ENCODE peak calls at places on chromosomes 1 and 21, in five cellular contexts. One of them, this sample, is unnamed.

GRCh38 chr1:45172015-45172414 is 34.4 kb downstream of the ZSWIM5 start:
- DNase-seq in A549: peak; percentile 12
- DNase-seq in breast epithelium: no peak
- DNase-seq in thoracic aorta: no peak
- DNase-seq in body of pancreas: peak; percentile 41
- DNase-seq in this sample: no peak

GRCh38 chr1:214187152-214187900 is 93.6 kb upstream of the SMYD2 start:
- DNase-seq in A549: no peak
- DNase-seq in breast epithelium: no peak
- DNase-seq in thoracic aorta: no peak
- DNase-seq in body of pancreas: no peak
- DNase-seq in this sample: peak; percentile 61

GRCh38 chr21:38474124-38474523 is 24.2 kb downstream of the ERG start:
- DNase-seq in A549: no peak
- DNase-seq in breast epithelium: no peak
- DNase-seq in thoracic aorta: no peak
- DNase-seq in body of pancreas: no peak
- DNase-seq in this sample: no peak

GRCh38 chr1:15975358-15975804 is 520 bp downstream of the ZBTB17 start:
- DNase-seq in A549: peak; percentile 33
- DNase-seq in breast epithelium: no peak
- DNase-seq in thoracic aorta: peak; percentile 23
- DNase-seq in body of pancreas: no peak
- DNase-seq in this sample: peak; percentile 65

GRCh38 chr1:221781102-221781744 is 39.3 kb upstream of the DUSP10 start:
- DNase-seq in A549: no peak
- DNase-seq in breast epithelium: no peak
- DNase-seq in thoracic aorta: no peak
- DNase-seq in body of pancreas: no peak
- DNase-seq in this sample: no peak

GRCh38 chr1:228445867-228446584 is 29.4 kb upstream of the TRIM17 start:
- DNase-seq in A549: peak; percentile 70
- DNase-seq in breast epithelium: no peak
- DNase-seq in thoracic aorta: no peak
- DNase-seq in body of pancreas: no peak
- DNase-seq in this sample: peak; percentile 37

GRCh38 chr1:235610157-235610556 is 39.4 kb downstream of the GNG4 start:
- DNase-seq in A549: no peak
- DNase-seq in breast epithelium: no peak
- DNase-seq in thoracic aorta: no peak
- DNase-seq in body of pancreas: no peak
- DNase-seq in this sample: no peak

GRCh38 chr1:72435025-72435424 is 152.7 kb upstream of the NEGR1 start:
- DNase-seq in A549: no peak
- DNase-seq in breast epithelium: no peak
- DNase-seq in thoracic aorta: no peak
- DNase-seq in body of pancreas: no peak
- DNase-seq in this sample: no peak

GRCh38 chr1:233217832-233218231 is 77.7 kb downstream of the PCNX2 start:
- DNase-seq in A549: no peak
- DNase-seq in breast epithelium: no peak
- DNase-seq in thoracic aorta: no peak
- DNase-seq in body of pancreas: no peak
- DNase-seq in this sample: no peak

GRCh38 chr1:235601087-235601486 is 48.5 kb downstream of the GNG4 start:
- DNase-seq in A549: no peak
- DNase-seq in breast epithelium: no peak
- DNase-seq in thoracic aorta: no peak
- DNase-seq in body of pancreas: peak; percentile 13
- DNase-seq in this sample: peak; percentile 28

GRCh38 chr1:198387587-198387986 is 152.9 kb downstream of the ATP6V1G3 start:
- DNase-seq in A549: no peak
- DNase-seq in breast epithelium: no peak
- DNase-seq in thoracic aorta: no peak
- DNase-seq in body of pancreas: no peak
- DNase-seq in this sample: no peak

GRCh38 chr1:229148041-229148671 is 122.8 kb upstream of the RAB4A start:
- DNase-seq in A549: no peak
- DNase-seq in breast epithelium: no peak
- DNase-seq in thoracic aorta: no peak
- DNase-seq in body of pancreas: peak; percentile 58
- DNase-seq in this sample: peak; percentile 72

GRCh38 chr1:108117908-108118902 is 81.9 kb downstream of the SLC25A24 start:
- DNase-seq in A549: no peak
- DNase-seq in breast epithelium: no peak
- DNase-seq in thoracic aorta: no peak
- DNase-seq in body of pancreas: no peak
- DNase-seq in this sample: peak; percentile 24

GRCh38 chr1:205817988-205818387 is 5.0 kb upstream of the SLC41A1 start:
- DNase-seq in A549: no peak
- DNase-seq in breast epithelium: no peak
- DNase-seq in thoracic aorta: no peak
- DNase-seq in body of pancreas: no peak
- DNase-seq in this sample: no peak

GRCh38 chr1:40781614-40781971 is 2.0 kb upstream of the KCNQ4 start:
- DNase-seq in A549: no peak
- DNase-seq in breast epithelium: no peak
- DNase-seq in thoracic aorta: no peak
- DNase-seq in body of pancreas: no peak
- DNase-seq in this sample: no peak

GRCh38 chr1:232684331-232685105 is 54.6 kb upstream of the SIPA1L2 start:
- DNase-seq in A549: no peak
- DNase-seq in breast epithelium: no peak
- DNase-seq in thoracic aorta: no peak
- DNase-seq in body of pancreas: no peak
- DNase-seq in this sample: no peak

GRCh38 chr1:185488673-185489311 is 171.7 kb upstream of the IVNS1ABP start:
- DNase-seq in A549: no peak
- DNase-seq in breast epithelium: no peak
- DNase-seq in thoracic aorta: no peak
- DNase-seq in body of pancreas: peak; percentile 41
- DNase-seq in this sample: no peak

GRCh38 chr1:242132446-242132845 is 133.5 kb upstream of the MAP1LC3C start:
- DNase-seq in A549: no peak
- DNase-seq in breast epithelium: no peak
- DNase-seq in thoracic aorta: no peak
- DNase-seq in body of pancreas: no peak
- DNase-seq in this sample: peak; percentile 18

GRCh38 chr21:16794944-16795343 is 717.9 kb upstream of the CXADR start:
- DNase-seq in A549: peak; percentile 1
- DNase-seq in breast epithelium: no peak
- DNase-seq in thoracic aorta: no peak
- DNase-seq in body of pancreas: no peak
- DNase-seq in this sample: no peak

GRCh38 chr1:1215266-1215676 is 1.3 kb upstream of the TNFRSF4 start:
- DNase-seq in A549: no peak
- DNase-seq in breast epithelium: no peak
- DNase-seq in thoracic aorta: no peak
- DNase-seq in body of pancreas: no peak
- DNase-seq in this sample: no peak

GRCh38 chr1:218369688-218370511 is 24.8 kb downstream of the TGFB2 start:
- DNase-seq in A549: no peak
- DNase-seq in breast epithelium: no peak
- DNase-seq in thoracic aorta: no peak
- DNase-seq in body of pancreas: no peak
- DNase-seq in this sample: no peak

GRCh38 chr1:24955161-24955560 is 25.1 kb upstream of the RUNX3 start:
- DNase-seq in A549: no peak
- DNase-seq in breast epithelium: no peak
- DNase-seq in thoracic aorta: no peak
- DNase-seq in body of pancreas: no peak
- DNase-seq in this sample: no peak

GRCh38 chr1:76381450-76382108 is 307.0 kb downstream of the ST6GALNAC3 start:
- DNase-seq in A549: no peak
- DNase-seq in breast epithelium: no peak
- DNase-seq in thoracic aorta: no peak
- DNase-seq in body of pancreas: no peak
- DNase-seq in this sample: no peak

GRCh38 chr1:113557176-113557575 is 166.9 kb downstream of the MAGI3 start:
- DNase-seq in A549: no peak
- DNase-seq in breast epithelium: no peak
- DNase-seq in thoracic aorta: no peak
- DNase-seq in body of pancreas: no peak
- DNase-seq in this sample: no peak

GRCh38 chr1:154696001-154696400 is 88.0 kb upstream of the ADAR start:
- DNase-seq in A549: no peak
- DNase-seq in breast epithelium: no peak
- DNase-seq in thoracic aorta: no peak
- DNase-seq in body of pancreas: no peak
- DNase-seq in this sample: no peak

GRCh38 chr1:67053535-67053784 is 488 bp downstream of the SLC35D1 start:
- DNase-seq in A549: peak; percentile 19
- DNase-seq in breast epithelium: peak; percentile 56
- DNase-seq in thoracic aorta: no peak
- DNase-seq in body of pancreas: peak; percentile 77
- DNase-seq in this sample: peak; percentile 40

DNA sequence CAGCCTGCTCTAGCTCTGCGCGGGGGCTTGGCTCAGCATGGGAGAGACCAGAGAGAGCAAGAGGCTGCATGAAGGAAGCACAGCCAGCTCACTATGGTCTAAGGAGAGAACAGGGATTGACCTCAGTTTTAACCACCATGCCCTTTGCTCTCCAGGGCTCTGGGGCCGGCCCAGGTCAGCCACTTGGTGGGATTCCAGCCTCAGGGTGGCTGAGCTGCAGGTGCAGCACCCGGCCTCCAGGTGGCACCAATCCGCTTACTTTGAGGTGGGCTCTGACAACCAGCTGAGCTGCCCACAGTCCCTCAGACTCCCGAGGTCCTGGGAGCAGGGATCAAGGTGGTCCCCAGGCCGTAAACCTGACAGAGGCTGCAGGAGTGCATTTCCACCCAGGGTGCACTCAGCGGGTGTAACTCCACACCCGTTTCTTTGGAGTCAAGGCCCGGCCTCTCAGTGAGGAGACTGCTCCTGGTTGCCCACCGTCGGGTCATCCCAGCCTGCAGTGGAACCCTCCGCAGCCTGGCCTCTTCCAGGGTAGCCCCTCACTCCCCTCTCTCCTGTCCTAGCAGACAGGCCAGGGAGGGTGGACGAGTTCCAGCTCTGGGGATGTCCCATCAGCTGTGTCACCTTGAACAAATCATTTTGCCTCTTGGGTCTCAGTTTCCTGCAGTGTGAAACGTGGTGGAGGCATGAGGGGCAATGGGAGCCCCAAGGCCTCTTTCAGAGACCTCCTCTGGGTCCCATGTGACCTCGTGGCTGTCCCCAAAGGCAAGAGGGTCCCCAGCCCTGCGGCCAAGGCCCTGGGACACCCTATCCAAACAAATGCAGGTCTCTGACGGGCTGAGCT is 607 bp upstream of the LGR6 start:
- DNase-seq in A549: peak; percentile 64
- DNase-seq in breast epithelium: no peak
- DNase-seq in thoracic aorta: no peak
- DNase-seq in body of pancreas: peak; percentile 58
- DNase-seq in this sample: peak; percentile 79
- H3K4me3 ChIP-seq in A549: peak overlapping the region; percentile 36
- H3K4me3 ChIP-seq in breast epithelium: peak overlapping the region; percentile 70
- H3K4me3 ChIP-seq in thoracic aorta: peak overlapping the region; percentile 79
- H3K4me3 ChIP-seq in body of pancreas: no peak overlapping the region
- H3K4me3 ChIP-seq in this sample: peak overlapping the region; percentile 8

GRCh38 chr21:15061747-15062146 is 3.1 kb downstream of the NRIP1 start:
- DNase-seq in A549: no peak
- DNase-seq in breast epithelium: no peak
- DNase-seq in thoracic aorta: no peak
- DNase-seq in body of pancreas: no peak
- DNase-seq in this sample: no peak

GRCh38 chr21:15061284-15061683 is 3.5 kb downstream of the NRIP1 start:
- DNase-seq in A549: no peak
- DNase-seq in breast epithelium: no peak
- DNase-seq in thoracic aorta: no peak
- DNase-seq in body of pancreas: no peak
- DNase-seq in this sample: no peak

GRCh38 chr21:15063081-15063820 is 1.5 kb downstream of the NRIP1 start:
- DNase-seq in A549: no peak
- DNase-seq in breast epithelium: no peak
- DNase-seq in thoracic aorta: no peak
- DNase-seq in body of pancreas: no peak
- DNase-seq in this sample: peak; percentile 14

GRCh38 chr21:15063821-15064575 is 802 bp downstream of the NRIP1 start:
- DNase-seq in A549: peak; percentile 7
- DNase-seq in breast epithelium: peak; percentile 64
- DNase-seq in thoracic aorta: no peak
- DNase-seq in body of pancreas: peak; percentile 61
- DNase-seq in this sample: peak; percentile 62

GRCh38 chr21:15062566-15062965 is 2.2 kb downstream of the NRIP1 start:
- DNase-seq in A549: no peak
- DNase-seq in breast epithelium: no peak
- DNase-seq in thoracic aorta: no peak
- DNase-seq in body of pancreas: no peak
- DNase-seq in this sample: no peak
- TF ChIP-seq CTCF in A549: peak; percentile 32
- TF ChIP-seq CTCF in breast epithelium: no peak
- TF ChIP-seq CTCF in thoracic aorta: no peak
- TF ChIP-seq CTCF in body of pancreas: peak; percentile 38
- TF ChIP-seq CTCF in this sample: peak; percentile 32

GRCh38 chr21:40759061-40759460 is 87.9 kb downstream of the DSCAM start:
- DNase-seq in A549: no peak
- DNase-seq in breast epithelium: no peak
- DNase-seq in thoracic aorta: no peak
- DNase-seq in body of pancreas: no peak
- DNase-seq in this sample: no peak
- H3K9me3 ChIP-seq in A549: no peaks in the 10 kb centered on the region
- H3K9me3 ChIP-seq in breast epithelium: no peaks in the 10 kb centered on the region
- H3K9me3 ChIP-seq in thoracic aorta: no peaks in the 10 kb centered on the region
- H3K9me3 ChIP-seq in body of pancreas: no peaks in the 10 kb centered on the region
- H3K9me3 ChIP-seq in this sample: peaks cover 3% of the 10 kb centered on the region

DNA sequence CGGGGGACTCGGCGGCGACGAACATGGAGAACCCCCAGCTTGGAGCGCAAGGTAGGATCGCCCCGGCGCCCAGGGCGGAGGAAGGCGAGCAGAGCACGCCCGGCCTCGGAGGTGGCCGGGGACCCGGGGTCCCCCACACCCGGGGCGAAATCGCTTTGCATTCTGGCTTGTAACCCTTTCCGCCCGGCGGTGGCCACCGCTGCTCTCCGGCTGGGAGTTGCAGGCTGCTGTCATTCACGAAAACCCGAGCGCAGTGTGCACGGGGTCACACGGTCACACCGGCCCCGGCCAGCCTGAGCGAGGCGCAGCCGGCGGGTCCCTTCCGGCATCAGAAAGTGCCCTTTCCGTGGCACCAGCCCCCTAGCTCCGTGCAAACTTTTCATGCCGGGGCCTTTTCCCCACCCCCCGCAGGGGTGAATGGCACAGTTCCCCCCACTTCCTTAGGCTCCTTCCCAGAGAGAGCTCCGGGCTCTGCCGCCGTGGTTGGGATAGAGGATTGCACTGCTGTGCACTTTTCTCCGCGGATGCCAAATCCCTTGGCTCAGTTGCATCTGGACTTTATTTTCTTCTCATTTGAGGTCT is 779 bp downstream of the KAZN start:
- DNase-seq in A549: no peak
- DNase-seq in breast epithelium: no peak
- DNase-seq in thoracic aorta: no peak
- DNase-seq in body of pancreas: no peak
- DNase-seq in this sample: no peak
- H3K4me3 ChIP-seq in A549: peak overlapping the region; percentile 35
- H3K4me3 ChIP-seq in breast epithelium: peak overlapping the region; percentile 80
- H3K4me3 ChIP-seq in thoracic aorta: peak overlapping the region; percentile 49
- H3K4me3 ChIP-seq in body of pancreas: no peak overlapping the region
- H3K4me3 ChIP-seq in this sample: no peak overlapping the region